ENCODE peak calls at places on chromosomes 4 and X, in five cellular contexts. D is GM20000, Y is immature natural killer cell, C is NCI-H1436 treated with DMSO at 0.1 percent for 48 hours, M is HT1080. N is an unnamed sample.

GRCh38 chr4:108433832-108434231 is 186.5 kb upstream of the RPL34 start:
- DNase-seq in D (no peak), Y (peak; percentile 11), C (no peak), M (peak; percentile 44), N (peak; percentile 32)

GRCh38 chr4:137124278-137124932 is 407.9 kb downstream of the PCDH18 start:
- DNase-seq in M (peak; percentile 72), Y (no peak), C (peak; percentile 28), D (peak; percentile 8), N (peak; percentile 77)

GRCh38 chr4:92305148-92305877 is 1.5 kb downstream of the GRID2 start:
- DNase-seq in C (no peak), Y (no peak), D (peak; percentile 23), M (no peak), N (peak; percentile 29)

GRCh38 chr4:127642169-127642568 is 9.4 kb downstream of the INTU start:
- DNase-seq in M (no peak), Y (no peak), D (no peak), C (no peak), N (no peak)

GRCh38 chrX:24465524-24465850 is 401 bp downstream of the PDK3 start:
- DNase-seq in Y (no peak), C (no peak), M (no peak), D (peak; percentile 4), N (no peak)

GRCh38 chrX:115400960-115401359 is 111.4 kb downstream of the LUZP4 start:
- DNase-seq in Y (no peak), M (no peak), C (no peak), D (no peak), N (no peak)

GRCh38 chrX:104195013-104195412 is 28.8 kb downstream of the FAM199X start:
- DNase-seq in Y (no peak), M (no peak), C (no peak), D (no peak), N (no peak)

GRCh38 chrX:12360389-12360788 is 222.1 kb downstream of the FRMPD4 start:
- DNase-seq in C (no peak), D (no peak), M (peak; percentile 80), Y (no peak), N (peak; percentile 59)

GRCh38 chrX:150902434-150903109 is 4.1 kb upstream of the CD99L2 start:
- DNase-seq in C (no peak), D (no peak), M (no peak), Y (no peak), N (no peak)

GRCh38 chr4:110480031-110480549 is 4.1 kb downstream of the ENPEP start:
- DNase-seq in Y (no peak), C (no peak), D (no peak), M (peak; percentile 70), N (peak; percentile 49)

GRCh38 chr4:183499797-183500196 is 5.1 kb upstream of the ING2 start:
- DNase-seq in C (no peak), Y (no peak), M (no peak), D (no peak), N (no peak)

GRCh38 chr4:168883513-168883912 is 126.5 kb downstream of the CBR4 start:
- DNase-seq in C (no peak), M (no peak), Y (no peak), D (no peak), N (no peak)

N was measured in MCF 10A.